ENCODE peak calls at places on chromosomes 2 and 18, in five cellular contexts. One of them, this sample, is unnamed.

GRCh38 chr2:85400951-85401805 is 9.0 kb downstream of the CAPG start:
- DNase-seq in OCI-LY7: no peak
- DNase-seq in iPS DF 6.9: no peak
- DNase-seq in testis: no peak
- DNase-seq in pancreas: no peak
- DNase-seq in this sample: no peak

GRCh38 chr2:156892449-156893335 is 364.8 kb upstream of the GALNT5 start:
- DNase-seq in OCI-LY7: peak; percentile 15
- DNase-seq in iPS DF 6.9: peak; percentile 43
- DNase-seq in testis: no peak
- DNase-seq in pancreas: no peak
- DNase-seq in this sample: peak; percentile 1

GRCh38 chr18:8942909-8943545 is 159.5 kb upstream of the NDUFV2 start:
- DNase-seq in OCI-LY7: no peak
- DNase-seq in iPS DF 6.9: no peak
- DNase-seq in testis: no peak
- DNase-seq in pancreas: no peak
- DNase-seq in this sample: no peak

GRCh38 chr2:48633143-48633542 is 15.5 kb downstream of the GTF2A1L start:
- DNase-seq in OCI-LY7: no peak
- DNase-seq in iPS DF 6.9: no peak
- DNase-seq in testis: no peak
- DNase-seq in pancreas: no peak
- DNase-seq in this sample: no peak

GRCh38 chr2:138814123-138814883 is 34.1 kb upstream of the NXPH2 start:
- DNase-seq in OCI-LY7: no peak
- DNase-seq in iPS DF 6.9: no peak
- DNase-seq in testis: no peak
- DNase-seq in pancreas: no peak
- DNase-seq in this sample: no peak

GRCh38 chr18:8461544-8461943 is 147.7 kb upstream of the RAB12 start:
- DNase-seq in OCI-LY7: no peak
- DNase-seq in iPS DF 6.9: no peak
- DNase-seq in testis: no peak
- DNase-seq in pancreas: no peak
- DNase-seq in this sample: no peak

GRCh38 chr18:69787825-69788547 is 159.7 kb downstream of the CD226 start:
- DNase-seq in OCI-LY7: no peak
- DNase-seq in iPS DF 6.9: no peak
- DNase-seq in testis: no peak
- DNase-seq in pancreas: no peak
- DNase-seq in this sample: no peak

GRCh38 chr2:46072146-46072820 is 224.9 kb upstream of the EPAS1 start:
- DNase-seq in OCI-LY7: no peak
- DNase-seq in iPS DF 6.9: no peak
- DNase-seq in testis: no peak
- DNase-seq in pancreas: no peak
- DNase-seq in this sample: no peak

GRCh38 chr2:237901932-237902846 is 42.8 kb downstream of the RAMP1 start:
- DNase-seq in OCI-LY7: peak; percentile 23
- DNase-seq in iPS DF 6.9: no peak
- DNase-seq in testis: no peak
- DNase-seq in pancreas: no peak
- DNase-seq in this sample: no peak

GRCh38 chr2:119487434-119488244 is 36.6 kb downstream of the SCTR start:
- DNase-seq in OCI-LY7: peak; percentile 31
- DNase-seq in iPS DF 6.9: no peak
- DNase-seq in testis: no peak
- DNase-seq in pancreas: peak; percentile 93
- DNase-seq in this sample: no peak

GRCh38 chr2:177489719-177490301 is 97.2 kb downstream of the AGPS start:
- DNase-seq in OCI-LY7: peak; percentile 31
- DNase-seq in iPS DF 6.9: no peak
- DNase-seq in testis: no peak
- DNase-seq in pancreas: no peak
- DNase-seq in this sample: no peak

GRCh38 chr2:45888641-45889040 is 237.2 kb downstream of the PRKCE start:
- DNase-seq in OCI-LY7: no peak
- DNase-seq in iPS DF 6.9: no peak
- DNase-seq in testis: no peak
- DNase-seq in pancreas: no peak
- DNase-seq in this sample: no peak

GRCh38 chr2:199434555-199434954 is 23.2 kb downstream of the SATB2 start:
- DNase-seq in OCI-LY7: no peak
- DNase-seq in iPS DF 6.9: no peak
- DNase-seq in testis: no peak
- DNase-seq in pancreas: no peak
- DNase-seq in this sample: no peak

GRCh38 chr2:161844845-161845244 is 220.6 kb downstream of the SLC4A10 start:
- DNase-seq in OCI-LY7: no peak
- DNase-seq in iPS DF 6.9: no peak
- DNase-seq in testis: no peak
- DNase-seq in pancreas: no peak
- DNase-seq in this sample: no peak

GRCh38 chr2:144390424-144391020 is 129.4 kb downstream of the ZEB2 start:
- DNase-seq in OCI-LY7: no peak
- DNase-seq in iPS DF 6.9: no peak
- DNase-seq in testis: no peak
- DNase-seq in pancreas: no peak
- DNase-seq in this sample: no peak

GRCh38 chr2:9552491-9553178 is 3.0 kb downstream of the ADAM17 start:
- DNase-seq in OCI-LY7: no peak
- DNase-seq in iPS DF 6.9: no peak
- DNase-seq in testis: no peak
- DNase-seq in pancreas: no peak
- DNase-seq in this sample: no peak

GRCh38 chr2:176122633-176123482 is at the start of gene HOXD9:
- DNase-seq in OCI-LY7: no peak
- DNase-seq in iPS DF 6.9: no peak
- DNase-seq in testis: peak; percentile 94
- DNase-seq in pancreas: no peak
- DNase-seq in this sample: no peak

GRCh38 chr2:7845332-7845731 is 836.5 kb upstream of the ID2 start:
- DNase-seq in OCI-LY7: no peak
- DNase-seq in iPS DF 6.9: no peak
- DNase-seq in testis: no peak
- DNase-seq in pancreas: no peak
- DNase-seq in this sample: no peak

GRCh38 chr2:42777883-42778805 is 14.2 kb upstream of the OXER1 start:
- DNase-seq in OCI-LY7: peak; percentile 18
- DNase-seq in iPS DF 6.9: no peak
- DNase-seq in testis: no peak
- DNase-seq in pancreas: no peak
- DNase-seq in this sample: no peak

GRCh38 chr18:8657873-8658521 is 47.4 kb upstream of the MTCL1 start:
- DNase-seq in OCI-LY7: no peak
- DNase-seq in iPS DF 6.9: no peak
- DNase-seq in testis: peak; percentile 36
- DNase-seq in pancreas: no peak
- DNase-seq in this sample: no peak

GRCh38 chr2:129050116-129050515 is 731.4 kb upstream of the HS6ST1 start:
- DNase-seq in OCI-LY7: no peak
- DNase-seq in iPS DF 6.9: no peak
- DNase-seq in testis: no peak
- DNase-seq in pancreas: no peak
- DNase-seq in this sample: no peak

GRCh38 chr2:69509750-69510140 is 72.5 kb upstream of the NFU1 start:
- DNase-seq in OCI-LY7: no peak
- DNase-seq in iPS DF 6.9: no peak
- DNase-seq in testis: no peak
- DNase-seq in pancreas: no peak
- DNase-seq in this sample: no peak

GRCh38 chr2:53217250-53217649 is 550.4 kb upstream of the CHAC2 start:
- DNase-seq in OCI-LY7: no peak
- DNase-seq in iPS DF 6.9: no peak
- DNase-seq in testis: no peak
- DNase-seq in pancreas: no peak
- DNase-seq in this sample: no peak

GRCh38 chr2:215415820-215416613 is 19.9 kb downstream of the FN1 start:
- DNase-seq in OCI-LY7: no peak
- DNase-seq in iPS DF 6.9: no peak
- DNase-seq in testis: no peak
- DNase-seq in pancreas: no peak
- DNase-seq in this sample: no peak

GRCh38 chr2:190835303-190835930 is 45.2 kb upstream of the GLS start:
- DNase-seq in OCI-LY7: no peak
- DNase-seq in iPS DF 6.9: no peak
- DNase-seq in testis: no peak
- DNase-seq in pancreas: no peak
- DNase-seq in this sample: no peak

GRCh38 chr2:233817305-233817980 is 36.9 kb downstream of the HJURP start:
- DNase-seq in OCI-LY7: no peak
- DNase-seq in iPS DF 6.9: no peak
- DNase-seq in testis: no peak
- DNase-seq in pancreas: no peak
- DNase-seq in this sample: no peak

GRCh38 chr2:105388971-105389381 is 9.9 kb downstream of the FHL2 start:
- DNase-seq in OCI-LY7: no peak
- DNase-seq in iPS DF 6.9: no peak
- DNase-seq in testis: no peak
- DNase-seq in pancreas: no peak
- DNase-seq in this sample: no peak

GRCh38 chr2:107195631-107196030 is 309.7 kb upstream of the ST6GAL2 start:
- DNase-seq in OCI-LY7: no peak
- DNase-seq in iPS DF 6.9: no peak
- DNase-seq in testis: no peak
- DNase-seq in pancreas: no peak
- DNase-seq in this sample: no peak

GRCh38 chr2:37125404-37125803 is 31.4 kb downstream of the EIF2AK2 start:
- DNase-seq in OCI-LY7: no peak
- DNase-seq in iPS DF 6.9: no peak
- DNase-seq in testis: no peak
- DNase-seq in pancreas: no peak
- DNase-seq in this sample: no peak

GRCh38 chr18:76610012-76610411 is 115.0 kb upstream of the ZNF516 start:
- DNase-seq in OCI-LY7: no peak
- DNase-seq in iPS DF 6.9: no peak
- DNase-seq in testis: no peak
- DNase-seq in pancreas: no peak
- DNase-seq in this sample: no peak

GRCh38 chr2:239267411-239267941 is 133.3 kb downstream of the HDAC4 start:
- DNase-seq in OCI-LY7: peak; percentile 91
- DNase-seq in iPS DF 6.9: no peak
- DNase-seq in testis: peak; percentile 69
- DNase-seq in pancreas: no peak
- DNase-seq in this sample: no peak

GRCh38 chr2:5756266-5756665 is 64.1 kb downstream of the SOX11 start:
- DNase-seq in OCI-LY7: no peak
- DNase-seq in iPS DF 6.9: no peak
- DNase-seq in testis: no peak
- DNase-seq in pancreas: no peak
- DNase-seq in this sample: no peak

GRCh38 chr2:1789610-1790009 is 45.3 kb upstream of the PXDN start:
- DNase-seq in OCI-LY7: no peak
- DNase-seq in iPS DF 6.9: no peak
- DNase-seq in testis: no peak
- DNase-seq in pancreas: no peak
- DNase-seq in this sample: no peak
- H3K27ac ChIP-seq in OCI-LY7: no peak overlapping the region
- H3K27ac ChIP-seq in iPS DF 6.9: no peak overlapping the region
- H3K27ac ChIP-seq in testis: no peak overlapping the region
- H3K27ac ChIP-seq in pancreas: no peak overlapping the region
- H3K27ac ChIP-seq in this sample: no peak overlapping the region

DNA sequence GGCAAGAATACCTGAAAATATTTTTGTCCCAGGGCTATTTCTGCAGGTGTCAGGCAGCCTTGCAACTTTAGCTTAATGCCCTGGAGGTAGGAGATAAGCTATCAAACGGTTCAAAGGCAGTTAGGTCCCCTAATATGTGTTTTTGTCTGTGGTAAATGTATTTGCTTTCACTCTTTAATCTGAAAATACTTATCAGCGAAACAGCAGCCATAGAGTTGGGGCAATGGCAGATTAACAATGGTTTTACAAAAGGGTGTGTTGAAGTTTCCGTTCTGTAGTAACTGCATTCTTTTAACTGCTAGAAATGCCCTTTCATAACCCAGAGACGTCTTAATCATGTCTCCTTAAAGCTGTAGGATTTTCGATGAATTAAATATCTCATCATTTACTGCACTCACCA is 265.0 kb upstream of the TRIB2 start:
- DNase-seq in OCI-LY7: no peak
- DNase-seq in iPS DF 6.9: no peak
- DNase-seq in testis: no peak
- DNase-seq in pancreas: no peak
- DNase-seq in this sample: no peak
- H3K27ac ChIP-seq in OCI-LY7: no peak overlapping the region
- H3K27ac ChIP-seq in iPS DF 6.9: no peak overlapping the region
- H3K27ac ChIP-seq in testis: no peak overlapping the region
- H3K27ac ChIP-seq in pancreas: no peak overlapping the region
- H3K27ac ChIP-seq in this sample: no peak overlapping the region

GRCh38 chr2:182740681-182741080 is 24.6 kb downstream of the DNAJC10 start:
- DNase-seq in OCI-LY7: no peak
- DNase-seq in iPS DF 6.9: no peak
- DNase-seq in testis: no peak
- DNase-seq in pancreas: no peak
- DNase-seq in this sample: no peak

GRCh38 chr2:182744490-182744889 is 28.4 kb downstream of the DNAJC10 start:
- DNase-seq in OCI-LY7: no peak
- DNase-seq in iPS DF 6.9: no peak
- DNase-seq in testis: no peak
- DNase-seq in pancreas: no peak
- DNase-seq in this sample: no peak

DNA sequence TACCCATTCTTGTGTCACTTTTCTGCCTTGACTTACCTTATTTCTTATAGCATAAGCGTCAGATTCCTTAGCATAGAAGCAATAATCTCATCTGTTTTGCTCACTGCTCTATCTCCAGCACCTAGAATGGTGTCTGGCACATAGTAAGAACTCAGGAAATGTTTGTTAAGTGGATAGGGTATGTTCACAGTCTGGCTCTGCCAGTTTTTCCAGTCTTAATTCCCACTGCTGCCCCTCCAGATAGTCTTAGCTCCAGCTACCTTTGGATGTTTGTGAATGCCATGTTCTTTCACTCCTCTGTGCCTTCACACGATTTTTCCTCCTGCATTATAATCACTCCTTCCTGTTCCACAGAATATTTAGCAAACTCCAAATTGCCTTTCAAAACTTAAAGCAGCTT is 29.0 kb downstream of the DNAJC10 start:
- DNase-seq in OCI-LY7: no peak
- DNase-seq in iPS DF 6.9: no peak
- DNase-seq in testis: no peak
- DNase-seq in pancreas: no peak
- DNase-seq in this sample: no peak
- H3K27ac ChIP-seq in OCI-LY7: no peak overlapping the region
- H3K27ac ChIP-seq in iPS DF 6.9: no peak overlapping the region
- H3K27ac ChIP-seq in testis: no peak overlapping the region
- H3K27ac ChIP-seq in pancreas: no peak overlapping the region
- H3K27ac ChIP-seq in this sample: no peak overlapping the region

DNA sequence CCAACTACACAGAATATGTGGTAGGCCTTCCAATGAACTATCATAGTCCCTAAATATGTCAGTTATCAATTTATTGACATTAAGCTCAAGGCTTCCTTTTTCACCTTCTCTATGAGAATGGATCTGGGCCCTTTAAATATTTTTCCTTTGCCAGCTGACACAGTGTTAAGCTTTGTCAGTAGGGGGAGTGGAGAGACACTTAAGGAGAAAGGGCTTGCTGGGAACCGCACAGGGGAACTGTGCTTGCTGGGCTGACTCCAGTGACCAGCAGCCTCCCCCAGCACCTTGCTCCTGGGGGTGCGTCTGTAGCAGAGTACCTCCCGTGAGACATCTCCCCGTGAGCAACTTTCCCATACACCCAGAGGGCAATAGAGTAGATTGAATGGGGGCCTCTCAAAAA is 6.5 kb upstream of the PTPN2 start:
- DNase-seq in OCI-LY7: no peak
- DNase-seq in iPS DF 6.9: no peak
- DNase-seq in testis: no peak
- DNase-seq in pancreas: no peak
- DNase-seq in this sample: no peak
- H3K27ac ChIP-seq in OCI-LY7: no peak overlapping the region
- H3K27ac ChIP-seq in iPS DF 6.9: no peak overlapping the region
- H3K27ac ChIP-seq in testis: no peak overlapping the region
- H3K27ac ChIP-seq in pancreas: no peak overlapping the region
- H3K27ac ChIP-seq in this sample: no peak overlapping the region

This sample was measured in caudate nucleus.